ENCODE peak calls at places on chromosomes 1 and 21, in ten cellular contexts. U is HTR-8/SVneo; F is activated CD4-positive, alpha-beta T cell treated with anti-CD3 and anti-CD28 coated beads, Interleukin-2, amount 10 ng/mL, durations not matched to agents 7 days and 5 days; Y is stimulated activated CD4-positive, alpha-beta T cell treated with anti-CD3 and anti-CD28 coated beads, Interleukin-1b, Interleukin-23, amount 100 ng/mL, for 24 hours; I is effector CD4-positive, alpha-beta T cell; W is brain microvascular endothelial cell; R is astrocyte of the spinal cord; K is fibroblast of mammary gland; L is stimulated activated CD8-positive, alpha-beta memory T cell treated with anti-CD3 and anti-CD28 coated beads, Interleukin-15, amount 100 ng/mL, for 24 hours; V is ovary. O is an unnamed sample.

GRCh38 chr21:32921632-32922230 is 104.0 kb upstream of the OLIG2 start:
- DNase-seq in U (no peak), Y (peak; percentile 36), R (no peak), I (peak; percentile 13), W (no peak), K (peak; percentile 33), L (peak; percentile 26), V (no peak), F (peak; percentile 28), O (no peak)

GRCh38 chr21:43291347-43291950 is 122.6 kb downstream of the CRYAA start:
- DNase-seq in K (no peak), I (no peak), F (no peak), W (no peak), V (no peak), L (no peak), U (no peak), R (no peak), Y (no peak), O (no peak)

GRCh38 chr1:245129811-245130210 is 25.0 kb upstream of the KIF26B start:
- DNase-seq in W (no peak), I (no peak), K (peak; percentile 57), Y (no peak), V (peak; percentile 22), L (no peak), F (no peak), R (peak; percentile 17), U (no peak), O (no peak)

GRCh38 chr1:204924013-204924759 is 53.5 kb downstream of the NFASC start:
- DNase-seq in U (peak; percentile 69), L (no peak), I (no peak), R (no peak), F (no peak), Y (no peak), K (no peak), W (peak; percentile 12), V (no peak), O (no peak)

GRCh38 chr1:151534662-151535278 is 5.3 kb upstream of the TUFT1 start:
- DNase-seq in W (peak; percentile 75), I (peak; percentile 72), L (peak; percentile 56), F (peak; percentile 82), K (peak; percentile 69), Y (peak; percentile 67), U (peak; percentile 67), R (peak; percentile 64), V (peak; percentile 76), O (peak; percentile 72)

GRCh38 chr1:221334082-221334481 is 407.8 kb downstream of the DUSP10 start:
- DNase-seq in Y (no peak), V (no peak), L (no peak), I (no peak), F (no peak), K (no peak), U (no peak), W (no peak), R (no peak), O (no peak)

GRCh38 chr21:31564439-31564838 is 95.1 kb upstream of the SOD1 start:
- DNase-seq in R (no peak), I (no peak), W (peak; percentile 79), V (no peak), Y (no peak), L (no peak), K (peak; percentile 15), F (no peak), U (peak; percentile 39), O (no peak)

GRCh38 chr1:75970631-75971030 is 38.4 kb upstream of the ASB17 start:
- DNase-seq in U (no peak), Y (no peak), L (no peak), I (no peak), F (no peak), V (no peak), W (no peak), K (no peak), R (no peak), O (no peak)

GRCh38 chr1:56821462-56821797 is 2.2 kb upstream of the FYB2 start:
- DNase-seq in Y (no peak), W (peak; percentile 51), L (no peak), R (peak; percentile 15), K (no peak), V (no peak), I (no peak), U (no peak), F (no peak), O (no peak)

GRCh38 chr21:37593015-37593414 is 226.4 kb downstream of the DYRK1A start:
- DNase-seq in L (no peak), I (no peak), F (no peak), U (no peak), V (no peak), R (peak; percentile 6), K (no peak), Y (no peak), W (no peak), O (no peak)

GRCh38 chr1:237851209-237851845 is 39.4 kb downstream of the ZP4 start:
- DNase-seq in Y (no peak), K (peak; percentile 61), R (peak; percentile 61), W (peak; percentile 56), L (no peak), F (peak; percentile 13), U (peak; percentile 60), V (no peak), I (no peak), O (no peak)

GRCh38 chr1:150551784-150552691 is 2.8 kb downstream of the ADAMTSL4 start:
- DNase-seq in I (no peak), W (peak; percentile 89), V (peak; percentile 90), U (peak; percentile 83), F (no peak), K (peak; percentile 96), R (peak; percentile 84), Y (no peak), L (no peak), O (no peak)

GRCh38 chr1:35576061-35576765 is 3.1 kb downstream of the TFAP2E start:
- DNase-seq in R (no peak), F (no peak), K (peak; percentile 18), L (no peak), U (no peak), W (no peak), I (no peak), V (no peak), Y (no peak), O (no peak)

GRCh38 chr1:79633456-79633855 is 626.9 kb upstream of the ADGRL4 start:
- DNase-seq in L (no peak), K (peak; percentile 88), Y (no peak), F (no peak), U (no peak), V (no peak), R (peak; percentile 75), I (no peak), W (no peak), O (no peak)

GRCh38 chr1:158286487-158286886 is 3.2 kb upstream of the CD1C start:
- DNase-seq in F (no peak), Y (no peak), W (no peak), V (no peak), I (no peak), L (no peak), R (no peak), K (no peak), U (no peak), O (no peak)

GRCh38 chr1:172359531-172359991 is 60.9 kb upstream of the C1orf105 start:
- DNase-seq in K (peak; percentile 54), F (no peak), Y (no peak), I (no peak), U (no peak), R (peak; percentile 94), L (no peak), W (no peak), V (no peak), O (no peak)

GRCh38 chr1:26951216-26951615 is 9.1 kb downstream of the KDF1 start:
- DNase-seq in U (no peak), F (no peak), L (no peak), K (no peak), Y (no peak), V (no peak), W (no peak), I (no peak), R (no peak), O (no peak)

GRCh38 chr1:170548497-170548896 is 16.5 kb downstream of the GORAB start:
- DNase-seq in U (no peak), R (no peak), W (no peak), V (no peak), F (no peak), Y (no peak), L (no peak), I (no peak), K (no peak), O (no peak)

GRCh38 chr1:174550296-174550695 is 102.5 kb downstream of the GPR52 start:
- DNase-seq in I (no peak), W (peak; percentile 33), K (peak; percentile 50), F (no peak), U (no peak), V (no peak), Y (no peak), R (peak; percentile 77), L (no peak), O (no peak)

GRCh38 chr21:45454081-45454923 is 49.3 kb downstream of the COL18A1 start:
- DNase-seq in L (no peak), K (no peak), U (no peak), I (no peak), Y (no peak), R (no peak), W (no peak), V (no peak), F (no peak), O (no peak)

GRCh38 chr21:45386728-45387371 is 18.1 kb upstream of the COL18A1 start:
- DNase-seq in K (peak; percentile 98), U (peak; percentile 71), R (peak; percentile 94), V (peak; percentile 88), Y (no peak), F (no peak), L (no peak), W (peak; percentile 84), I (no peak), O (no peak)

GRCh38 chr1:53400761-53401379 is 58.3 kb upstream of the DMRTB1 start:
- DNase-seq in R (no peak), U (no peak), I (no peak), Y (no peak), K (no peak), L (no peak), W (no peak), V (peak; percentile 1), F (no peak), O (no peak)

GRCh38 chr1:201702936-201703335 is 126.0 kb upstream of the IPO9 start:
- DNase-seq in V (no peak), I (no peak), K (peak; percentile 38), W (no peak), R (peak; percentile 47), L (no peak), F (no peak), U (no peak), Y (no peak), O (no peak)

GRCh38 chr1:201582977-201583376 is 44.0 kb downstream of the NAV1 start:
- DNase-seq in U (no peak), K (no peak), I (no peak), L (no peak), F (no peak), W (no peak), Y (no peak), V (no peak), R (no peak), O (no peak)

GRCh38 chr1:169601096-169601881 is 15.0 kb upstream of the F5 start:
- DNase-seq in Y (no peak), K (peak; percentile 34), U (peak; percentile 5), W (no peak), I (no peak), V (no peak), R (peak; percentile 26), F (peak; percentile 12), L (no peak), O (no peak)

GRCh38 chr1:11523261-11523660 is 44.3 kb downstream of the DISP3 start:
- DNase-seq in W (no peak), L (no peak), V (no peak), U (no peak), F (no peak), K (no peak), Y (no peak), I (no peak), R (no peak), O (no peak)

GRCh38 chr21:46250146-46250725 is 21.7 kb upstream of the LSS start:
- DNase-seq in R (no peak), L (no peak), V (no peak), K (peak; percentile 42), F (no peak), I (no peak), U (no peak), W (no peak), Y (no peak), O (no peak)

GRCh38 chr1:53093451-53093754 is 31.4 kb downstream of the PODN start:
- DNase-seq in I (no peak), F (no peak), Y (no peak), U (no peak), V (no peak), W (no peak), K (no peak), L (no peak), R (no peak), O (no peak)

O was measured in activated CD8-positive, alpha-beta memory T cell treated with anti-CD3 and anti-CD28 coated beads for 48 hours.